ENCODE peak calls at places on chromosomes 7 and 10, in four cellular contexts. One of them, this sample, is unnamed.

GRCh38 chr10:79165068-79165467 is 96.3 kb downstream of the ZMIZ1 start:
- DNase-seq in astrocyte of the cerebellum: no peak
- DNase-seq in choroid plexus epithelial cell: no peak
- DNase-seq in PC-3: no peak
- DNase-seq in this sample: no peak

GRCh38 chr7:29795696-29796095 is 10.6 kb upstream of the WIPF3 start:
- DNase-seq in astrocyte of the cerebellum: no peak
- DNase-seq in choroid plexus epithelial cell: no peak
- DNase-seq in PC-3: no peak
- DNase-seq in this sample: no peak

GRCh38 chr7:129843982-129844840 is 108.5 kb downstream of the UBE2H start:
- DNase-seq in astrocyte of the cerebellum: no peak
- DNase-seq in choroid plexus epithelial cell: peak; percentile 29
- DNase-seq in PC-3: peak; percentile 42
- DNase-seq in this sample: no peak

GRCh38 chr10:56383806-56384205 is 22.7 kb upstream of the ZWINT start:
- DNase-seq in astrocyte of the cerebellum: peak; percentile 19
- DNase-seq in choroid plexus epithelial cell: peak; percentile 10
- DNase-seq in PC-3: no peak
- DNase-seq in this sample: no peak

GRCh38 chr7:52794621-52795020 is 240.8 kb upstream of the POM121L12 start:
- DNase-seq in astrocyte of the cerebellum: no peak
- DNase-seq in choroid plexus epithelial cell: no peak
- DNase-seq in PC-3: no peak
- DNase-seq in this sample: no peak

GRCh38 chr10:11068861-11069633 is 51.4 kb downstream of the CELF2 start:
- DNase-seq in astrocyte of the cerebellum: no peak
- DNase-seq in choroid plexus epithelial cell: no peak
- DNase-seq in PC-3: no peak
- DNase-seq in this sample: no peak

GRCh38 chr7:48109848-48110663 is 21.0 kb downstream of the UPP1 start:
- DNase-seq in astrocyte of the cerebellum: no peak
- DNase-seq in choroid plexus epithelial cell: peak; percentile 49
- DNase-seq in PC-3: peak; percentile 86
- DNase-seq in this sample: no peak

GRCh38 chr10:51137741-51138529 is 63.6 kb downstream of the PRKG1 start:
- DNase-seq in astrocyte of the cerebellum: peak; percentile 9
- DNase-seq in choroid plexus epithelial cell: peak; percentile 38
- DNase-seq in PC-3: peak; percentile 93
- DNase-seq in this sample: peak; percentile 56

GRCh38 chr7:80588591-80588990 is 49.9 kb upstream of the CD36 start:
- DNase-seq in astrocyte of the cerebellum: no peak
- DNase-seq in choroid plexus epithelial cell: peak; percentile 39
- DNase-seq in PC-3: peak; percentile 54
- DNase-seq in this sample: no peak

GRCh38 chr10:90723416-90724068 is 134.3 kb downstream of the HTR7 start:
- DNase-seq in astrocyte of the cerebellum: no peak
- DNase-seq in choroid plexus epithelial cell: no peak
- DNase-seq in PC-3: peak; percentile 10
- DNase-seq in this sample: no peak

GRCh38 chr7:115435178-115435577 is 513.3 kb downstream of the MDFIC start:
- DNase-seq in astrocyte of the cerebellum: no peak
- DNase-seq in choroid plexus epithelial cell: no peak
- DNase-seq in PC-3: no peak
- DNase-seq in this sample: no peak

GRCh38 chr10:128211953-128212727 is 85.9 kb upstream of the MKI67 start:
- DNase-seq in astrocyte of the cerebellum: peak; percentile 5
- DNase-seq in choroid plexus epithelial cell: peak; percentile 77
- DNase-seq in PC-3: peak; percentile 83
- DNase-seq in this sample: no peak

GRCh38 chr7:22907805-22908204 is 85.2 kb upstream of the TOMM7 start:
- DNase-seq in astrocyte of the cerebellum: no peak
- DNase-seq in choroid plexus epithelial cell: no peak
- DNase-seq in PC-3: no peak
- DNase-seq in this sample: no peak

GRCh38 chr7:158740013-158740656 is 35.5 kb upstream of the NCAPG2 start:
- DNase-seq in astrocyte of the cerebellum: peak; percentile 68
- DNase-seq in choroid plexus epithelial cell: peak; percentile 97
- DNase-seq in PC-3: peak; percentile 81
- DNase-seq in this sample: peak; percentile 25

GRCh38 chr7:44257618-44258422 is 57.0 kb downstream of the YKT6 start:
- DNase-seq in astrocyte of the cerebellum: peak; percentile 8
- DNase-seq in choroid plexus epithelial cell: peak; percentile 90
- DNase-seq in PC-3: peak; percentile 78
- DNase-seq in this sample: peak; percentile 66

DNA sequence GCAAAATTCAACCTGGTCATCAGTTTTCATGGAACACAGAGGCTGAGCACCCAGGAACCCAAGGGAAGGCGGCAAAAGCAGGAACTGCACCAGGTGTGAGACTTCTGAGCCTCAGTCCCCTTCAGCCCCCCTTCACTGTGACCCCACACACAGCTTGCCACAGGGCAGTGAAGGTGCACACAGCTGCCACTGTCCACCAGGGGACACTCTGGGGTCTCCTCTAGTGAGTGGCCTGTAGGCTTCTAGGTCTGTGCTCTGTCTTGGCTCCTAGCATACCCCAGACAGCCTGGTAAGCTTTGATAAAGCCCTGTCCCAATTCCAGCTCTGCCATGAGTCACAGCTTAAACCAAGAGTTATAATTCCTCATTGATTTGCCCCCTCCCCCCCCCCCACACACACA is 12.1 kb downstream of the KCNH2 start:
- DNase-seq in astrocyte of the cerebellum: no peak
- DNase-seq in choroid plexus epithelial cell: no peak
- DNase-seq in PC-3: no peak
- DNase-seq in this sample: no peak
- TF ChIP-seq CTCF in astrocyte of the cerebellum: no peak
- TF ChIP-seq CTCF in choroid plexus epithelial cell: peak; percentile 11
- TF ChIP-seq CTCF in PC-3: peak; percentile 39
- TF ChIP-seq CTCF in this sample: peak; percentile 25

GRCh38 chr10:33107953-33108352 is 149.9 kb upstream of the ITGB1 start:
- DNase-seq in astrocyte of the cerebellum: no peak
- DNase-seq in choroid plexus epithelial cell: no peak
- DNase-seq in PC-3: no peak
- DNase-seq in this sample: no peak
- H3K4me3 ChIP-seq in astrocyte of the cerebellum: no peak overlapping the region
- H3K4me3 ChIP-seq in choroid plexus epithelial cell: no peak overlapping the region
- H3K4me3 ChIP-seq in PC-3: no peak overlapping the region
- H3K4me3 ChIP-seq in this sample: no peak overlapping the region

GRCh38 chr10:83310688-83311087 is 828.6 kb upstream of the GHITM start:
- DNase-seq in astrocyte of the cerebellum: no peak
- DNase-seq in choroid plexus epithelial cell: no peak
- DNase-seq in PC-3: no peak
- DNase-seq in this sample: no peak
- TF ChIP-seq CTCF in astrocyte of the cerebellum: no peak
- TF ChIP-seq CTCF in choroid plexus epithelial cell: no peak
- TF ChIP-seq CTCF in PC-3: no peak
- TF ChIP-seq CTCF in this sample: no peak

GRCh38 chr7:2761801-2762497 is 73.9 kb downstream of the AMZ1 start:
- DNase-seq in astrocyte of the cerebellum: no peak
- DNase-seq in choroid plexus epithelial cell: no peak
- DNase-seq in PC-3: no peak
- DNase-seq in this sample: no peak
- H3K4me3 ChIP-seq in astrocyte of the cerebellum: no peak overlapping the region
- H3K4me3 ChIP-seq in choroid plexus epithelial cell: no peak overlapping the region
- H3K4me3 ChIP-seq in PC-3: no peak overlapping the region
- H3K4me3 ChIP-seq in this sample: no peak overlapping the region

DNA sequence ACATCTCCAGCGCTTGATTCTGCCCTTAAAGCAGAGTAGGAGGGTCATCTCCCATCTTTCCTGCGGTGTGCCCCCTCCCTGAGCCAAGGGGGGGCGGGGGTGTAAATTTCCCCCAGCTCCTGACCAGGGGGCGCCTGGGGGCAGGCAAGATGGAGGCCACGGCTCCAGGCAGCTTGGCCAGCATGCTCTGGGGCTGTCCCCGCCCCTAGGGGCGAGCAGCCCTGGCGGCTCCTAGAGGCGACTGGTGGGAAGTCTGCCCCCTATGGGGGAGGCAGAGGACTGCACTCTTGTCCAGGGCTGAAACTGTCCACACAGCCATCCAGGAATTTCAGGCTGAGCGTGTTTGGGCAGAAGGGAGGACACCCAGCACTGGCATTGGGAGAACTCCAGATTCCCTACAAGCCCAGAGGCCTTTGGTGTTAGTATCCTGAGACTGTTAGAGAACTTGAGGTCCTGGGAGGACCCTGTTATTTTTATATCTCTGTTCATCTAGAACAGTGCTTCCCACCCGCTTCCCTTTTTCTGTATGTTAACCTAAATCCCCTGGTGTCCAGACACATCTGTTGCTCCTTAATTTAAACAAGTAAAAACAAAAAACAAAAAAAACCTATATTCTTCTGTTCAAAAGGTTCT is 4.6 kb downstream of the STRA8 start:
- DNase-seq in astrocyte of the cerebellum: no peak
- DNase-seq in choroid plexus epithelial cell: no peak
- DNase-seq in PC-3: no peak
- DNase-seq in this sample: no peak
- TF ChIP-seq CTCF in astrocyte of the cerebellum: peak; percentile 31
- TF ChIP-seq CTCF in choroid plexus epithelial cell: peak; percentile 52
- TF ChIP-seq CTCF in PC-3: peak; percentile 67
- TF ChIP-seq CTCF in this sample: peak; percentile 70

GRCh38 chr10:26777686-26778085 is 80.2 kb downstream of the PDSS1 start:
- DNase-seq in astrocyte of the cerebellum: no peak
- DNase-seq in choroid plexus epithelial cell: no peak
- DNase-seq in PC-3: no peak
- DNase-seq in this sample: no peak

GRCh38 chr10:26776258-26776657 is 78.8 kb downstream of the PDSS1 start:
- DNase-seq in astrocyte of the cerebellum: no peak
- DNase-seq in choroid plexus epithelial cell: no peak
- DNase-seq in PC-3: peak; percentile 54
- DNase-seq in this sample: no peak

GRCh38 chr10:26779176-26779860 is 81.4 kb downstream of the ABI1 start:
- DNase-seq in astrocyte of the cerebellum: no peak
- DNase-seq in choroid plexus epithelial cell: no peak
- DNase-seq in PC-3: no peak
- DNase-seq in this sample: no peak

GRCh38 chr10:26770069-26770468 is 72.6 kb downstream of the PDSS1 start:
- DNase-seq in astrocyte of the cerebellum: no peak
- DNase-seq in choroid plexus epithelial cell: no peak
- DNase-seq in PC-3: no peak
- DNase-seq in this sample: no peak

DNA sequence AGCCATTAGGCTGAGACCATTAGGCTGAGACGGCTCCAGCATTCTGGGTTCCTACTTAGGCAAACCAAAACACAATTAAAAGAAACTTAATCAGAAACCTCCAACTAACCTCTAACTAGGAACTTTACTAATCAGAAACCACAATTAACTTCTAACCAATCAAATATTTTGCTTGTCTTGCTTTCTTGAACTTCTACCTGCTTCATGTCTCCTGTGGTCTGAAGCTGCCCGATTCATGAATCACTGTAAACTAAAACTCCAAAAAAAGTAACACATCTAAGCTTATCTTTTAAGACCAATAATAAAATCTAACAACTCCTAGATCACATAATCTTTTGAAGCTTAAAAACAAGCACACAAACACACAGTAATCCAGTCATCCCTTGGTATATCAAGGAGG is 76.1 kb downstream of the PDSS1 start:
- DNase-seq in astrocyte of the cerebellum: no peak
- DNase-seq in choroid plexus epithelial cell: no peak
- DNase-seq in PC-3: peak; percentile 8
- DNase-seq in this sample: no peak
- H3K4me3 ChIP-seq in astrocyte of the cerebellum: no peak overlapping the region
- H3K4me3 ChIP-seq in choroid plexus epithelial cell: no peak overlapping the region
- H3K4me3 ChIP-seq in PC-3: no peak overlapping the region
- H3K4me3 ChIP-seq in this sample: no peak overlapping the region

GRCh38 chr10:101351017-101351416 is 2.9 kb upstream of the BTRC start:
- DNase-seq in astrocyte of the cerebellum: no peak
- DNase-seq in choroid plexus epithelial cell: no peak
- DNase-seq in PC-3: no peak
- DNase-seq in this sample: no peak
- TF ChIP-seq CTCF in astrocyte of the cerebellum: no peak
- TF ChIP-seq CTCF in choroid plexus epithelial cell: no peak
- TF ChIP-seq CTCF in PC-3: no peak
- TF ChIP-seq CTCF in this sample: no peak

This sample was measured in epithelial cell of proximal tubule.